ENCODE peak calls at places on chromosomes 1 and 21, in eight cellular contexts. O is A549; P is CD8-positive, alpha-beta T cell; L is left ventricle myocardium superior; W is stimulated activated CD8-positive, alpha-beta memory T cell treated with anti-CD3 and anti-CD28 coated beads, Interleukin-7, amount 100 ng/mL, for 1 hour; C is HEK293T; I is stomach; K is AG08396. E is an unnamed sample.

GRCh38 chr1:86423473-86423872 is 498 bp upstream of the CLCA2 start:
- DNase-seq in O (no peak), P (no peak), L (no peak), W (no peak), C (no peak), I (no peak), K (no peak), E (no peak)

GRCh38 chr1:154862927-154863701 is 7.0 kb downstream of the KCNN3 start:
- DNase-seq in O (no peak), P (no peak), L (no peak), W (no peak), C (no peak), I (no peak), K (no peak), E (no peak)

GRCh38 chr21:43622796-43623195 is 36.5 kb downstream of the HSF2BP start:
- DNase-seq in O (no peak), P (no peak), L (no peak), W (no peak), C (no peak), I (no peak), K (no peak), E (no peak)

GRCh38 chr1:3975903-3976630 is 76.0 kb upstream of the C1orf174 start:
- DNase-seq in O (no peak), P (no peak), L (no peak), W (no peak), C (no peak), I (no peak), K (no peak), E (no peak)

GRCh38 chr1:77948841-77949424 is 29.9 kb downstream of the FUBP1 start:
- DNase-seq in O (no peak), P (no peak), L (no peak), W (no peak), C (peak), I (no peak), K (no peak), E (no peak)

GRCh38 chr1:27879374-27880082 is 7.2 kb downstream of the THEMIS2 start:
- DNase-seq in O (no peak), P (no peak), L (no peak), W (no peak), C (no peak), I (no peak), K (no peak), E (no peak)

GRCh38 chr21:37139902-37140301 is 66.8 kb downstream of the TTC3 start:
- DNase-seq in O (no peak), P (no peak), L (no peak), W (no peak), C (no peak), I (no peak), K (peak), E (no peak)

GRCh38 chr1:17191990-17192242 is 13.0 kb upstream of the PADI1 start:
- DNase-seq in O (no peak), P (no peak), L (no peak), W (no peak), C (no peak), I (no peak), K (no peak), E (peak)

GRCh38 chr1:66589326-66589725 is 55.4 kb downstream of the SGIP1 start:
- DNase-seq in O (no peak), P (no peak), L (no peak), W (no peak), C (no peak), I (no peak), K (no peak), E (no peak)

GRCh38 chr1:66309006-66309741 is 224.8 kb upstream of the SGIP1 start:
- DNase-seq in O (no peak), P (no peak), L (no peak), W (no peak), C (no peak), I (no peak), K (no peak), E (no peak)

GRCh38 chr1:183023146-183023600 is at the start of gene LAMC1:
- DNase-seq in O (peak), P (no peak), L (peak), W (no peak), C (peak), I (peak), K (peak), E (peak)

E was measured in coronary artery.